ENCODE peak calls at places on chromosome 10, in four cellular contexts. P is spleen, C is thyroid gland, M is body of pancreas. O is an unnamed sample.
A peak's percentile ranks its signal among the peaks of the same experiment; 100 is the strongest.

GRCh38 chr10:23067939-23068775 is 27.2 kb upstream of the MSRB2 start:
- DNase-seq in P (peak; percentile 84), C (peak; percentile 87), M (peak; percentile 76), O (peak; percentile 90)

GRCh38 chr10:21516270-21517131 is 9.0 kb downstream of the SKIDA1 start:
- DNase-seq in P (peak; percentile 89), C (peak; percentile 67), M (peak; percentile 74), O (peak; percentile 71)

GRCh38 chr10:64430690-64431323 is 909.6 kb downstream of the REEP3 start:
- DNase-seq in P (no peak), C (no peak), M (peak; percentile 5), O (no peak)

GRCh38 chr10:104045151-104046089 is 40.3 kb downstream of the COL17A1 start:
- DNase-seq in P (no peak), C (peak; percentile 69), M (peak; percentile 56), O (peak; percentile 46)

GRCh38 chr10:29535012-29535777 is 99.6 kb downstream of the SVIL start:
- DNase-seq in P (no peak), C (peak; percentile 30), M (peak; percentile 95), O (peak; percentile 69)

GRCh38 chr10:43361532-43362190 is 9.8 kb upstream of the FXYD4 start:
- DNase-seq in P (no peak), C (no peak), M (no peak), O (no peak)

GRCh38 chr10:102420443-102420809 is 210 bp upstream of the FBXL15 start:
- DNase-seq in P (no peak), C (no peak), M (peak; percentile 92), O (peak; percentile 89)

GRCh38 chr10:819326-819725 is 112.2 kb downstream of the LARP4B start:
- DNase-seq in P (no peak), C (no peak), M (no peak), O (no peak)

GRCh38 chr10:73797324-73798025 is 12.1 kb downstream of the ZSWIM8 start:
- DNase-seq in P (no peak), C (no peak), M (no peak), O (no peak)

GRCh38 chr10:76408646-76409045 is 977.2 kb downstream of the LRMDA start:
- DNase-seq in P (no peak), C (no peak), M (no peak), O (no peak)

GRCh38 chr10:58955615-58956014 is 220.8 kb upstream of the PHYHIPL start:
- DNase-seq in P (no peak), C (no peak), M (no peak), O (no peak)

GRCh38 chr10:133258818-133259602 is 17.7 kb downstream of the ADAM8 start:
- DNase-seq in P (peak; percentile 91), C (peak; percentile 22), M (peak; percentile 85), O (peak; percentile 77)

GRCh38 chr10:17476073-17476472 is 21.7 kb upstream of the ST8SIA6 start:
- DNase-seq in P (no peak), C (no peak), M (no peak), O (no peak)

GRCh38 chr10:117596666-117597065 is 54.1 kb downstream of the EMX2 start:
- DNase-seq in P (no peak), C (no peak), M (no peak), O (no peak)

GRCh38 chr10:124271671-124272070 is 147.1 kb downstream of the OAT start:
- DNase-seq in P (peak; percentile 15), C (no peak), M (no peak), O (no peak)

GRCh38 chr10:88965016-88965415 is 12.4 kb upstream of the ACTA2 start:
- DNase-seq in P (no peak), C (no peak), M (no peak), O (no peak)

GRCh38 chr10:6844251-6844650 is 264.2 kb upstream of the PRKCQ start:
- DNase-seq in P (no peak), C (no peak), M (peak; percentile 5), O (no peak)

GRCh38 chr10:69472544-69472943 is 21.3 kb downstream of the TSPAN15 start:
- DNase-seq in P (no peak), C (no peak), M (no peak), O (no peak)

GRCh38 chr10:127534074-127534473 is 15.0 kb upstream of the NPS start:
- DNase-seq in P (no peak), C (no peak), M (no peak), O (no peak)

GRCh38 chr10:106795619-106796018 is 368.9 kb downstream of the SORCS1 start:
- DNase-seq in P (no peak), C (peak; percentile 65), M (peak; percentile 48), O (no peak)

GRCh38 chr10:51521605-51522004 is 177.8 kb downstream of the CSTF2T start:
- DNase-seq in P (no peak), C (no peak), M (no peak), O (no peak)

GRCh38 chr10:103504181-103504783 is 10.8 kb downstream of the NEURL1 start:
- DNase-seq in P (peak; percentile 76), C (peak; percentile 34), M (peak; percentile 71), O (peak; percentile 34)

GRCh38 chr10:77967611-77968022 is 41.1 kb upstream of the DLG5 start:
- DNase-seq in P (peak; percentile 5), C (no peak), M (no peak), O (no peak)

GRCh38 chr10:70617798-70618568 is 15.4 kb upstream of the PRF1 start:
- DNase-seq in P (no peak), C (peak; percentile 70), M (no peak), O (no peak)

GRCh38 chr10:76946268-76946667 is 691.3 kb downstream of the KCNMA1 start:
- DNase-seq in P (no peak), C (no peak), M (no peak), O (no peak)

GRCh38 chr10:104099941-104100340 is 14.3 kb upstream of the COL17A1 start:
- DNase-seq in P (no peak), C (no peak), M (no peak), O (no peak)

GRCh38 chr10:15433850-15434537 is 62.9 kb upstream of the FAM171A1 start:
- DNase-seq in P (no peak), C (peak; percentile 5), M (peak; percentile 44), O (no peak)

GRCh38 chr10:74814792-74815191 is 11.6 kb upstream of the KAT6B start:
- DNase-seq in P (no peak), C (no peak), M (no peak), O (no peak)

GRCh38 chr10:55631071-55631654 is 729.9 kb downstream of the ZWINT start:
- DNase-seq in P (peak; percentile 80), C (peak; percentile 79), M (peak; percentile 60), O (peak; percentile 73)

GRCh38 chr10:42753507-42754154 is 29.0 kb upstream of the BMS1 start:
- DNase-seq in P (peak; percentile 80), C (peak; percentile 41), M (peak; percentile 18), O (no peak)

GRCh38 chr10:110429301-110429700 is 68.4 kb upstream of the DUSP5 start:
- DNase-seq in P (peak; percentile 11), C (no peak), M (peak; percentile 16), O (no peak)

GRCh38 chr10:3813267-3813666 is 28.3 kb upstream of the KLF6 start:
- DNase-seq in P (no peak), C (no peak), M (no peak), O (no peak)

GRCh38 chr10:49368256-49368655 is 27.6 kb downstream of the DRGX start:
- DNase-seq in P (no peak), C (no peak), M (no peak), O (no peak)

GRCh38 chr10:63681965-63682704 is 160.9 kb downstream of the REEP3 start:
- DNase-seq in P (no peak), C (no peak), M (peak; percentile 57), O (no peak)

GRCh38 chr10:110612629-110613028 is 31.5 kb upstream of the RBM20 start:
- DNase-seq in P (no peak), C (no peak), M (no peak), O (no peak)

GRCh38 chr10:77290528-77291155 is 347.0 kb downstream of the KCNMA1 start:
- DNase-seq in P (no peak), C (no peak), M (no peak), O (no peak)

GRCh38 chr10:52106895-52107294 is 207.2 kb upstream of the DKK1 start:
- DNase-seq in P (no peak), C (no peak), M (no peak), O (no peak)

GRCh38 chr10:58412502-58412961 is 27.3 kb downstream of the TFAM start:
- DNase-seq in P (no peak), C (no peak), M (no peak), O (no peak)

GRCh38 chr10:118698421-118698820 is 56.3 kb downstream of the CACUL1 start:
- DNase-seq in P (peak; percentile 73), C (no peak), M (peak; percentile 28), O (peak; percentile 36)

GRCh38 chr10:132223156-132223590 is 36.4 kb downstream of the DPYSL4 start:
- DNase-seq in P (peak; percentile 91), C (peak; percentile 79), M (peak; percentile 83), O (peak; percentile 75)

GRCh38 chr10:132222726-132223125 is 36.0 kb downstream of the DPYSL4 start:
- DNase-seq in P (no peak), C (no peak), M (no peak), O (no peak)

GRCh38 chr10:132219486-132219885 is 32.7 kb downstream of the DPYSL4 start:
- DNase-seq in P (no peak), C (no peak), M (no peak), O (no peak)

GRCh38 chr10:132223611-132224342 is 37.0 kb downstream of the DPYSL4 start:
- DNase-seq in P (no peak), C (no peak), M (no peak), O (no peak)

GRCh38 chr10:132220061-132220460 is 33.3 kb downstream of the DPYSL4 start:
- DNase-seq in P (no peak), C (no peak), M (no peak), O (no peak)
- H3K9me3 ChIP-seq in P (peaks cover 38% of the 10 kb centered on the region), C (no peaks in the 10 kb centered on the region), M (no peaks in the 10 kb centered on the region), O (peaks cover 25% of the 10 kb centered on the region)

GRCh38 chr10:10951675-10952074 is 66.0 kb upstream of the CELF2 start:
- DNase-seq in P (no peak), C (no peak), M (no peak), O (no peak)
- TF ChIP-seq POLR2A in P (no peak), C (no peak), M (no peak), O (no peak)

GRCh38 chr10:120480065-120480600 is 23.1 kb downstream of the PLPP4 start:
- DNase-seq in P (no peak), C (no peak), M (no peak), O (no peak)
- TF ChIP-seq CTCF in P (no peak), C (no peak), M (no peak), O (no peak)

GRCh38 chr10:116000151-116000550 is 272.9 kb downstream of the GFRA1 start:
- DNase-seq in P (no peak), C (no peak), M (no peak), O (no peak)

GRCh38 chr10:115992554-115992953 is 280.5 kb downstream of the GFRA1 start:
- DNase-seq in P (no peak), C (no peak), M (no peak), O (no peak)

GRCh38 chr10:115998301-115998700 is 274.7 kb downstream of the GFRA1 start:
- DNase-seq in P (no peak), C (no peak), M (no peak), O (no peak)

GRCh38 chr10:116001266-116001857 is 271.6 kb downstream of the GFRA1 start:
- DNase-seq in P (no peak), C (peak; percentile 92), M (no peak), O (no peak)

GRCh38 chr10:115996031-115996430 is 277.0 kb downstream of the GFRA1 start:
- DNase-seq in P (no peak), C (no peak), M (no peak), O (no peak)
- H3K9me3 ChIP-seq in P (peaks cover 28% of the 10 kb centered on the region), C (no peaks in the 10 kb centered on the region), M (no peaks in the 10 kb centered on the region), O (peaks cover 8% of the 10 kb centered on the region)

GRCh38 chr10:14024349-14025202 is 306.1 kb downstream of the FRMD4A start:
- DNase-seq in P (no peak), C (no peak), M (peak; percentile 46), O (no peak)
- TF ChIP-seq POLR2A in P (no peak), C (no peak), M (no peak), O (no peak)

O was measured in stomach.